ENCODE peak calls at places on chromosomes 16 and 17, in five cellular contexts. K is adrenal gland, B is A549, W is psoas muscle, P is ascending aorta. T is an unnamed sample.

GRCh38 chr17:47267354-47267828 is 13.8 kb downstream of the ITGB3 start:
- DNase-seq in K (no peak), W (no peak), B (peak), P (no peak), T (no peak)

GRCh38 chr16:10093564-10093963 is 88.7 kb downstream of the GRIN2A start:
- DNase-seq in K (no peak), B (no peak), P (no peak), W (no peak), T (no peak)

GRCh38 chr17:73017653-73018052 is 74.8 kb downstream of the SLC39A11 start:
- DNase-seq in B (no peak), K (no peak), P (no peak), W (no peak), T (no peak)

GRCh38 chr16:85234310-85235235 is 122.3 kb upstream of the CIBAR2 start:
- DNase-seq in W (peak), P (peak), B (peak), K (peak), T (peak)

GRCh38 chr17:12406623-12407228 is 259.0 kb upstream of the MYOCD start:
- DNase-seq in K (no peak), W (no peak), B (no peak), P (no peak), T (no peak)

GRCh38 chr17:7839890-7840260 is 5.9 kb downstream of the KDM6B start:
- DNase-seq in K (peak), W (no peak), P (peak), B (peak), T (no peak)

GRCh38 chr16:88746511-88746910 is 38.5 kb downstream of the PIEZO1 start:
- DNase-seq in P (no peak), B (no peak), W (peak), K (no peak), T (no peak)

GRCh38 chr17:16255481-16255901 is 38.5 kb downstream of the PIGL start:
- DNase-seq in K (peak), W (peak), P (peak), B (no peak), T (peak)

GRCh38 chr17:28996554-28997096 is 9.2 kb downstream of the SEZ6 start:
- DNase-seq in P (no peak), B (no peak), W (no peak), K (no peak), T (no peak)

GRCh38 chr17:42407289-42407836 is 15.7 kb downstream of the CAVIN1 start:
- DNase-seq in B (peak), P (peak), W (peak), K (peak), T (peak)

GRCh38 chr17:49707246-49707607 is 537 bp downstream of the SLC35B1 start:
- DNase-seq in W (no peak), B (no peak), K (no peak), P (no peak), T (no peak)

GRCh38 chr16:85695196-85696128 is 6.7 kb upstream of the GINS2 start:
- DNase-seq in K (no peak), P (no peak), B (no peak), W (no peak), T (no peak)

GRCh38 chr16:82639666-82640336 is 13.0 kb downstream of the CDH13 start:
- DNase-seq in W (peak), B (peak), P (no peak), K (no peak), T (peak)

GRCh38 chr17:6098050-6098449 is 27.9 kb downstream of the WSCD1 start:
- DNase-seq in B (no peak), P (no peak), K (no peak), W (no peak), T (no peak)

GRCh38 chr16:80100846-80101451 is 439.8 kb upstream of the DYNLRB2 start:
- DNase-seq in B (no peak), W (no peak), K (no peak), P (no peak), T (no peak)

GRCh38 chr17:20908373-20909273 is 134.2 kb downstream of the USP22 start:
- DNase-seq in B (peak), K (peak), P (peak), W (peak), T (peak)

GRCh38 chr17:12958786-12959185 is 59.0 kb downstream of the ELAC2 start:
- DNase-seq in K (no peak), B (no peak), W (no peak), P (no peak), T (no peak)

GRCh38 chr17:69485901-69486643 is 71.6 kb downstream of the MAP2K6 start:
- DNase-seq in K (no peak), W (no peak), P (no peak), B (peak), T (no peak)

GRCh38 chr17:29734640-29735039 is 111.9 kb upstream of the CORO6 start:
- DNase-seq in W (no peak), P (no peak), B (no peak), K (no peak), T (no peak)

GRCh38 chr16:77143364-77143763 is 47.6 kb upstream of the MON1B start:
- DNase-seq in W (no peak), B (no peak), K (no peak), P (no peak), T (no peak)

GRCh38 chr17:28745052-28745776 is 1.4 kb downstream of the TRAF4 start:
- DNase-seq in B (peak), K (peak), P (no peak), W (no peak), T (peak)

GRCh38 chr16:85535352-85536072 is 77.6 kb upstream of the GSE1 start:
- DNase-seq in P (no peak), W (no peak), K (no peak), B (no peak), T (peak)

GRCh38 chr16:14329727-14330363 is 258.7 kb downstream of the MRTFB start:
- DNase-seq in B (no peak), P (no peak), W (no peak), K (no peak), T (no peak)

GRCh38 chr17:67157732-67158639 is 87.0 kb downstream of the HELZ start:
- DNase-seq in W (no peak), B (peak), P (no peak), K (no peak), T (no peak)

GRCh38 chr16:19393226-19394074 is 24.2 kb upstream of the TMC5 start:
- DNase-seq in K (no peak), P (no peak), W (no peak), B (peak), T (peak)

GRCh38 chr16:19831678-19832077 is 53.0 kb downstream of the GPRC5B start:
- DNase-seq in B (peak), W (no peak), K (peak), P (no peak), T (no peak)

GRCh38 chr17:72717676-72718075 is 374.8 kb downstream of the SLC39A11 start:
- DNase-seq in K (no peak), B (no peak), P (no peak), W (no peak), T (no peak)

GRCh38 chr17:75565066-75565465 is 22.5 kb upstream of the MYO15B start:
- DNase-seq in W (no peak), B (peak), K (no peak), P (no peak), T (no peak)

GRCh38 chr16:19837331-19837943 is 47.2 kb downstream of the GPRC5B start:
- DNase-seq in K (no peak), B (no peak), W (no peak), P (no peak), T (no peak)

GRCh38 chr16:2195316-2196161 is 866 bp downstream of the CASKIN1 start:
- DNase-seq in K (no peak), B (no peak), W (no peak), P (no peak), T (no peak)

GRCh38 chr16:57627184-57627871 is 1.1 kb upstream of the ADGRG1 start:
- DNase-seq in B (peak), K (no peak), W (no peak), P (no peak), T (no peak)

GRCh38 chr17:58317421-58318064 is 11.1 kb downstream of the TSPOAP1 start:
- DNase-seq in B (peak), K (peak), W (no peak), P (peak), T (peak)

GRCh38 chr16:57786632-57787518 is 15.4 kb downstream of the KIFC3 start:
- DNase-seq in P (peak), K (peak), W (peak), B (no peak), T (no peak)

GRCh38 chr17:82946081-82946480 is 106.3 kb upstream of the ZNF750 start:
- DNase-seq in B (no peak), W (no peak), P (no peak), K (no peak), T (no peak)

GRCh38 chr17:76370261-76370993 is 14.0 kb upstream of the SPHK1 start:
- DNase-seq in K (no peak), B (peak), W (peak), P (peak), T (peak)

GRCh38 chr17:81397314-81398169 is 2.3 kb downstream of the BAHCC1 start:
- DNase-seq in K (no peak), B (peak), P (no peak), W (peak), T (peak)
- H3K4me3 ChIP-seq in K (peak), B (peak), P (peak), W (peak), T (peak)

GRCh38 chr16:67936124-67936875 is at the start of gene PSMB10:
- DNase-seq in K (peak), P (peak), B (no peak), W (peak), T (peak)
- TF ChIP-seq CTCF in K (no peak), P (no peak), B (no peak), W (no peak), T (no peak)

DNA sequence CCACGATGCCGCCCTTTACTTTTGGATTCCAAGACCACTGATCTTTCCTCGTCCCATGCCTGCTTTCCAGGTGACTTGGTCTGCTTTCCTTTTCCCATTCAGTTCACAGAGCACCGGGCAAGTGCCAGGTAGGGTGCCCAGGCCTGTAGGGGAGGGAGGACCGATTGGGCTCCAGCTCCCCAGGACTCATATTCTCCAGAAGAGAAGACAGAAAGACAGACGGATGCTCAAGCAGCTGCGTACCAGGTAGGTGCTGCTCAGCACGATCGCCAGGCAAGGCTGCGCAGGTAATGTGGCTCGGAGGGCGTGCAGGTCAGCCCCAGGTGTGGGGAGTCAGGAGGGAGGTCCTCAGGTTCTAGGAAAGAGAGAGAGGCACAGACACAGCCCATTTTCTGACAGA is 67.5 kb upstream of the ZNF423 start:
- DNase-seq in K (no peak), B (no peak), P (no peak), W (no peak), T (no peak)
- H3K4me3 ChIP-seq in K (no peak), B (no peak), P (no peak), W (no peak), T (no peak)

GRCh38 chr16:66275795-66276428 is 90.6 kb upstream of the CDH5 start:
- DNase-seq in K (no peak), B (peak), W (no peak), P (no peak), T (peak)

GRCh38 chr16:66272461-66272860 is 94.0 kb upstream of the CDH5 start:
- DNase-seq in B (no peak), P (no peak), W (no peak), K (no peak), T (no peak)

GRCh38 chr16:66274335-66275110 is 92.0 kb upstream of the CDH5 start:
- DNase-seq in B (peak), W (no peak), P (no peak), K (no peak), T (no peak)

GRCh38 chr16:66273036-66273435 is 93.5 kb upstream of the CDH5 start:
- DNase-seq in P (no peak), W (no peak), B (no peak), K (no peak), T (no peak)

GRCh38 chr16:66273644-66274334 is 92.7 kb upstream of the CDH5 start:
- DNase-seq in P (no peak), W (no peak), K (no peak), B (peak), T (no peak)
- TF ChIP-seq CTCF in P (no peak), W (no peak), K (no peak), B (no peak), T (no peak)

DNA sequence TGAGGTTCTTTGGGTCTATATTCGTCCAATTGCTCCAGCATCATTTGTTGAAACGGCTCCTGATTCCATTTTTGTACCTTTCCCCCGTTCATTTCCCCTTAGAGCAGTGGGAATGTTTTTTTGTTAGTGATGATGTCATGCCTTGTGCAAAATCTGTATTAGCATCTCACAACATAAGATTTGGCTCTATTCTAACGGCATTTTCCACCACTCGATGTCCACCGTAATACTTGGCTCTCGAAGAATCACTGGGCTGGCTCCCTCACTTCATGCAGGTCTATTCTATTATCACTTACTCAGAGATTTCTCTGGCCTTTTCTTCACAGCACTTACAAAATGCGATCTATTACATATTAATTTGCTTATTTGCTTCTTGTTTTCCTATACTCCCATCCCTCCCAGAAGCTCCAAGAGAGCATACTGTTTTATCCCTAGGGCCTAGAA is 571 bp upstream of the NME1 start:
- DNase-seq in B (no peak), W (no peak), K (peak), P (no peak), T (no peak)
- H3K4me3 ChIP-seq in B (peak), W (peak), K (peak), P (peak), T (peak)